ENCODE peak calls at places on chromosomes 16 and 17, in nine cellular contexts. Z is cardiac fibroblast; I is Ammon's horn; C is aorta; R is body of pancreas; E is CD8-positive, alpha-beta memory T cell; T is WTC11; K is MV-4-11; O is HT1080. B is an unnamed sample.

GRCh38 chr16:2205967-2206313 is 686 bp downstream of the MLST8 start:
- DNase-seq in Z (no peak), I (no peak), C (peak; percentile 64), R (no peak), E (no peak), T (no peak), K (no peak), O (no peak), B (no peak)

GRCh38 chr16:20851601-20852000 is 45.3 kb downstream of the REXO5 start:
- DNase-seq in Z (peak; percentile 98), I (peak; percentile 72), C (peak; percentile 86), R (peak; percentile 76), E (no peak), T (no peak), K (no peak), O (peak; percentile 75), B (peak; percentile 89)

GRCh38 chr17:7838291-7839075 is 4.5 kb downstream of the KDM6B start:
- DNase-seq in Z (peak; percentile 55), I (peak; percentile 66), C (peak; percentile 52), R (peak; percentile 72), E (no peak), T (no peak), K (peak; percentile 78), O (no peak), B (no peak)

GRCh38 chr17:73798111-73798748 is 154.0 kb upstream of the SDK2 start:
- DNase-seq in Z (peak; percentile 87), I (no peak), C (no peak), R (peak; percentile 66), E (no peak), T (no peak), K (peak; percentile 26), O (peak; percentile 84), B (no peak)

GRCh38 chr16:86874141-86874540 is 295.8 kb downstream of the FOXL1 start:
- DNase-seq in Z (peak; percentile 36), I (no peak), C (peak; percentile 39), R (no peak), E (no peak), T (peak; percentile 80), K (no peak), O (no peak), B (no peak)

GRCh38 chr17:17725853-17726720 is 44.8 kb downstream of the RAI1 start:
- DNase-seq in Z (no peak), I (no peak), C (no peak), R (no peak), E (no peak), T (no peak), K (peak; percentile 15), O (no peak), B (no peak)

GRCh38 chr17:62724398-62725146 is 83.5 kb downstream of the MARCHF10 start:
- DNase-seq in Z (no peak), I (no peak), C (no peak), R (no peak), E (peak; percentile 44), T (no peak), K (no peak), O (no peak), B (no peak)

GRCh38 chr17:39887078-39887477 is 19.1 kb downstream of the ZPBP2 start:
- DNase-seq in Z (no peak), I (no peak), C (no peak), R (no peak), E (no peak), T (no peak), K (no peak), O (no peak), B (no peak)

GRCh38 chr17:4934173-4934979 is 2.3 kb downstream of the GP1BA start:
- DNase-seq in Z (peak; percentile 45), I (no peak), C (peak; percentile 56), R (peak; percentile 35), E (no peak), T (peak; percentile 50), K (peak; percentile 70), O (peak; percentile 82), B (no peak)

GRCh38 chr16:84898447-84898846 is 78.7 kb downstream of the CRISPLD2 start:
- DNase-seq in Z (peak; percentile 46), I (no peak), C (no peak), R (no peak), E (no peak), T (no peak), K (peak; percentile 60), O (peak; percentile 63), B (no peak)

GRCh38 chr17:59641799-59642484 is 22.2 kb downstream of the CLTC start:
- DNase-seq in Z (no peak), I (no peak), C (no peak), R (no peak), E (no peak), T (no peak), K (peak; percentile 83), O (no peak), B (no peak)

GRCh38 chr17:17494499-17495447 is 1.4 kb downstream of the RASD1 start:
- DNase-seq in Z (peak; percentile 59), I (peak; percentile 36), C (no peak), R (peak; percentile 61), E (no peak), T (peak; percentile 69), K (no peak), O (no peak), B (peak; percentile 83)

B was measured in Right ventricle myocardium superior.